ENCODE peak calls at places on chromosomes 7 and 10, in nine cellular contexts. F is activated naive CD4-positive, alpha-beta T cell treated with anti-CD3 and anti-CD28 coated beads, Interleukin-2, amount 10 ng/mL, durations not matched to agents 7 days and 5 days; O is OCI-M1; M is NCI-H2081; E is nephron progenitor cell; P is NCI-H774; A is anterior cingulate cortex; X is activated CD8-positive, alpha-beta memory T cell treated with anti-CD3 and anti-CD28 coated beads for 48 hours; R is GM23248. V is an unnamed sample.

GRCh38 chr7:17371656-17372524 is 73.4 kb downstream of the AHR start:
- DNase-seq in F (no peak), O (peak; percentile 9), M (no peak), E (no peak), P (no peak), A (no peak), X (no peak), R (peak; percentile 97), V (peak; percentile 92)

GRCh38 chr10:103618575-103619423 is 125.3 kb downstream of the NEURL1 start:
- DNase-seq in F (no peak), O (peak; percentile 96), M (no peak), E (no peak), P (no peak), A (peak; percentile 55), X (no peak), R (peak; percentile 94), V (no peak)

GRCh38 chr10:99172130-99172738 is 63.4 kb downstream of the HPSE2 start:
- DNase-seq in F (no peak), O (peak; percentile 90), M (no peak), E (peak; percentile 56), P (no peak), A (no peak), X (no peak), R (peak; percentile 85), V (peak; percentile 49)

GRCh38 chr7:137142376-137142775 is 201.2 kb downstream of the PTN start:
- DNase-seq in F (no peak), O (no peak), M (no peak), E (no peak), P (no peak), A (no peak), X (no peak), R (peak; percentile 40), V (no peak)

GRCh38 chr10:22570733-22571430 is 143.5 kb downstream of the PIP4K2A start:
- DNase-seq in F (peak; percentile 34), O (no peak), M (no peak), E (no peak), P (no peak), A (no peak), X (no peak), R (no peak), V (no peak)

GRCh38 chr10:26931223-26931622 is 70.5 kb upstream of the ABI1 start:
- DNase-seq in F (no peak), O (no peak), M (no peak), E (peak; percentile 62), P (no peak), A (no peak), X (peak; percentile 10), R (no peak), V (no peak)

GRCh38 chr10:129794056-129794455 is 170.0 kb downstream of the EBF3 start:
- DNase-seq in F (no peak), O (no peak), M (no peak), E (no peak), P (no peak), A (no peak), X (no peak), R (no peak), V (no peak)

GRCh38 chr10:44183667-44184632 is 200.9 kb downstream of the CXCL12 start:
- DNase-seq in F (no peak), O (no peak), M (no peak), E (no peak), P (no peak), A (no peak), X (no peak), R (peak; percentile 77), V (no peak)

GRCh38 chr7:69349291-69349690 is 249.0 kb upstream of the AUTS2 start:
- DNase-seq in F (no peak), O (no peak), M (no peak), E (no peak), P (no peak), A (no peak), X (no peak), R (no peak), V (no peak)

GRCh38 chr7:833601-834258 is 1.5 kb downstream of the SUN1 start:
- DNase-seq in F (no peak), O (no peak), M (no peak), E (no peak), P (no peak), A (no peak), X (no peak), R (peak; percentile 43), V (no peak)

GRCh38 chr10:128414568-128414967 is 288.3 kb upstream of the MKI67 start:
- DNase-seq in F (no peak), O (no peak), M (no peak), E (no peak), P (no peak), A (no peak), X (no peak), R (no peak), V (no peak)

GRCh38 chr10:32372000-32372875 is 25.3 kb upstream of the EPC1 start:
- DNase-seq in F (no peak), O (no peak), M (no peak), E (no peak), P (no peak), A (no peak), X (no peak), R (peak; percentile 32), V (peak; percentile 62)

GRCh38 chr10:4283841-4284610 is 499.0 kb upstream of the KLF6 start:
- DNase-seq in F (no peak), O (no peak), M (no peak), E (no peak), P (no peak), A (no peak), X (no peak), R (peak; percentile 59), V (no peak)

V was measured in A549.